ENCODE peak calls at places on chromosome 19, in six cellular contexts. S is esophagus squamous epithelium, X is OCI-LY7, F is epithelial cell of proximal tubule, H is thoracic aorta, J is heart left ventricle. R is an unnamed sample.

GRCh38 chr19:18386543-18387251 is 739 bp downstream of the GDF15 start:
- DNase-seq in S (no peak), X (no peak), F (no peak), H (no peak), J (no peak), R (no peak)

GRCh38 chr19:29264897-29265296 is 51.9 kb upstream of the UQCRFS1 start:
- DNase-seq in S (no peak), X (no peak), F (no peak), H (no peak), J (no peak), R (no peak)

GRCh38 chr19:53927745-53928144 is 18.7 kb downstream of the CACNG7 start:
- DNase-seq in S (no peak), X (peak), F (no peak), H (no peak), J (no peak), R (no peak)

GRCh38 chr19:977058-977464 is 7.1 kb upstream of the WDR18 start:
- DNase-seq in S (no peak), X (no peak), F (no peak), H (no peak), J (no peak), R (no peak)

GRCh38 chr19:58409010-58409790 is 751 bp downstream of the ZNF584 start:
- DNase-seq in S (no peak), X (no peak), F (no peak), H (no peak), J (no peak), R (no peak)

GRCh38 chr19:49801401-49801888 is 11.6 kb downstream of the FUZ start:
- DNase-seq in S (no peak), X (no peak), F (no peak), H (no peak), J (no peak), R (no peak)

GRCh38 chr19:7767487-7767886 is 4.4 kb downstream of the CLEC4M start:
- DNase-seq in S (no peak), X (no peak), F (no peak), H (no peak), J (no peak), R (no peak)

GRCh38 chr19:18117364-18117691 is 19.8 kb downstream of the MAST3 start:
- DNase-seq in S (no peak), X (no peak), F (no peak), H (no peak), J (no peak), R (no peak)

GRCh38 chr19:28285078-28285477 is 927.9 kb downstream of the UQCRFS1 start:
- DNase-seq in S (no peak), X (no peak), F (no peak), H (no peak), J (no peak), R (no peak)

GRCh38 chr19:17889609-17890214 is 18.0 kb downstream of the SLC5A5 start:
- DNase-seq in S (no peak), X (no peak), F (no peak), H (no peak), J (no peak), R (no peak)

GRCh38 chr19:16124953-16125352 is 13.3 kb downstream of the RAB8A start:
- DNase-seq in S (no peak), X (no peak), F (no peak), H (no peak), J (no peak), R (no peak)

GRCh38 chr19:5936308-5936980 is 22.4 kb downstream of the CAPS start:
- DNase-seq in S (no peak), X (no peak), F (no peak), H (no peak), J (no peak), R (no peak)

GRCh38 chr19:54156953-54157352 is 2.6 kb downstream of the LENG1 start:
- DNase-seq in S (no peak), X (no peak), F (no peak), H (no peak), J (no peak), R (no peak)

GRCh38 chr19:48862827-48863226 is 5.6 kb downstream of the PLEKHA4 start:
- DNase-seq in S (no peak), X (no peak), F (no peak), H (no peak), J (no peak), R (no peak)

GRCh38 chr19:5181331-5181730 is 159.3 kb downstream of the PTPRS start:
- DNase-seq in S (no peak), X (no peak), F (no peak), H (no peak), J (no peak), R (no peak)

GRCh38 chr19:55283548-55284393 is at the start of gene BRSK1:
- DNase-seq in S (no peak), X (peak), F (no peak), H (no peak), J (peak), R (no peak)

GRCh38 chr19:50315773-50316448 is 13.3 kb downstream of the KCNC3 start:
- DNase-seq in S (no peak), X (no peak), F (no peak), H (no peak), J (no peak), R (no peak)

GRCh38 chr19:19597809-19598306 is 20.6 kb downstream of the PBX4 start:
- DNase-seq in S (no peak), X (no peak), F (no peak), H (no peak), J (no peak), R (no peak)

GRCh38 chr19:58559275-58560006 is 1.0 kb upstream of the UBE2M start:
- DNase-seq in S (no peak), X (peak), F (no peak), H (peak), J (peak), R (peak)

GRCh38 chr19:19434483-19435045 is 29.1 kb downstream of the GATAD2A start:
- DNase-seq in S (no peak), X (no peak), F (no peak), H (no peak), J (peak), R (no peak)

GRCh38 chr19:7919681-7920519 is at the start of gene SNAPC2:
- DNase-seq in S (peak), X (peak), F (no peak), H (peak), J (peak), R (peak)

GRCh38 chr19:34654796-34655195 is 22.2 kb downstream of the SCGB2B2 start:
- DNase-seq in S (no peak), X (no peak), F (no peak), H (no peak), J (no peak), R (no peak)

GRCh38 chr19:18978616-18979015 is 37.6 kb upstream of the HOMER3 start:
- DNase-seq in S (no peak), X (no peak), F (no peak), H (no peak), J (no peak), R (no peak)

GRCh38 chr19:40650749-40651305 is 39.6 kb downstream of the NUMBL start:
- DNase-seq in S (no peak), X (no peak), F (no peak), H (no peak), J (no peak), R (no peak)

GRCh38 chr19:55062735-55063491 is at the start of gene RDH13:
- DNase-seq in S (peak), X (peak), F (peak), H (peak), J (peak), R (peak)

GRCh38 chr19:47253467-47253881 is 2.9 kb upstream of the CCDC9 start:
- DNase-seq in S (no peak), X (no peak), F (no peak), H (no peak), J (no peak), R (no peak)

GRCh38 chr19:16928916-16929315 is 40.1 kb downstream of the F2RL3 start:
- DNase-seq in S (no peak), X (no peak), F (no peak), H (no peak), J (no peak), R (no peak)

GRCh38 chr19:53908106-53908932 is 759 bp upstream of the CACNG7 start:
- DNase-seq in S (no peak), X (peak), F (no peak), H (no peak), J (peak), R (no peak)

GRCh38 chr19:18021121-18021755 is 13.3 kb downstream of the ARRDC2 start:
- DNase-seq in S (no peak), X (no peak), F (no peak), H (peak), J (peak), R (no peak)

GRCh38 chr19:5839312-5840017 is at the start of gene FUT6:
- DNase-seq in S (no peak), X (no peak), F (no peak), H (no peak), J (no peak), R (no peak)

DNA sequence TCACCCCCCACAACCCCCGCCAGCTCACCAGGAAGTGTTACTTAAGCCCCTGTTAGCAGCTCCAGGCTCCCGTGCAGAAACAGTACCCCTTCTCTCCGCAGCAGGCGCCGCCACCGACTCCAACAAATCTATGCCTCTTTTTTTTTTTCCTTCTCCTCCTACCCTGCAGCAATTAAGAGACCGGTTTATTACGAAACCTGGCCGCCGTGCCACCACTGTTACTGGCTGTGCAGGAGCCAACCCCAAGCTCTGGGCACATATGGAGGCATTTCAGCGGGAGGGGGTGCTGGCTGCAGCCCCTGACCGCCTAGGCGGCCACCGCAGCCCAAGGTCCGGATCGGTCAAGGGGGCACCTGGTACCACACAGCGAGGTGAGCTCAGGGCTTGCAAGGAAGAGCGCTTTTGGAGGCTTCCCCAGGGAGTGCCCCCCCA is 2.4 kb downstream of the GADD45B start:
- DNase-seq in S (no peak), X (peak), F (no peak), H (peak), J (peak), R (peak)
- TF ChIP-seq CTCF in S (peak), X (peak), F (peak), H (peak), J (no peak), R (no peak)

GRCh38 chr19:45899919-45900589 is 2.4 kb downstream of the MYPOP start:
- DNase-seq in S (no peak), X (no peak), F (no peak), H (no peak), J (no peak), R (no peak)

GRCh38 chr19:45899253-45899652 is 3.2 kb downstream of the MYPOP start:
- DNase-seq in S (no peak), X (no peak), F (no peak), H (no peak), J (no peak), R (no peak)

GRCh38 chr19:45901912-45902650 is at the start of gene MYPOP:
- DNase-seq in S (no peak), X (no peak), F (no peak), H (no peak), J (no peak), R (no peak)

GRCh38 chr19:45901432-45901903 is 945 bp downstream of the MYPOP start:
- DNase-seq in S (no peak), X (no peak), F (no peak), H (no peak), J (peak), R (peak)

DNA sequence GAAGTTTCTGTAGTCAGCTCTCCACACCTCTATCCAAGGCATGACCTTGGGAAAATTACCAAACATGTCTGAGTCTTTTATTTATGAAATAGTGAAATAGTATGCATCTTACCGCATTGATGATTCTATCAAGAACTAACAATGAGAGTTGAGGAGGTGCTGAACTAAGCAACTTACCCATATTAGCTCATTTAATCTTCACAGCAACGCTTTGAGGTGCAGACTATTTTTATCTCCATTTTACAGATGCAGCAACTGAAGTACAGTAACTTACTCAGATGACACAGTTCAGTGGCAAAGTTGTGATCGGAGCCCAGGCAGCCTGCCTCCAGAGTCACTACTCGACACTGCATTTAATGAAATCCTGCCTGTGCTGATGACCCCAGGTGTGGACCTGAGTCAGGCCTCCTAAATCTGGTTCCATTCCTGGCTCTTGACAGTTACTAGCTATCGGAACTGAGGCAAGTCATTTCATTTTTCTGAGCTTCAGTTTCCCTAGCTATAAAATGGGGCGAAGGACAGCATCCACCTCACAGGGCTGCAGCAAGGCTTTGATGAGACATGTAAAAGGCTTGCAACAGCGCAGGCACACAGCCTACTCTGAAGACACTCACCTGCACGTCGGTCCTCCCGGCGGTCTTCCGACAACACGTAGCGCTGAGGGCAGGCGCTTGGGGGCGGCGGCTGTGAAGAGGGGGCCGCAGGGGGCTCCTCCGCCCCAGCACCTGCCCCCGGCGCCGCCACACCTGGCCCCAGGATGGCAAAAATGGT is 1.6 kb downstream of the MYPOP start:
- DNase-seq in S (no peak), X (no peak), F (no peak), H (no peak), J (no peak), R (no peak)
- TF ChIP-seq CTCF in S (no peak), X (no peak), F (no peak), H (no peak), J (no peak), R (no peak)

GRCh38 chr19:42325308-42325895 is at the start of gene MEGF8:
- DNase-seq in S (peak), X (peak), F (peak), H (peak), J (peak), R (peak)

GRCh38 chr19:42327381-42327780 is 1.9 kb downstream of the MEGF8 start:
- DNase-seq in S (no peak), X (no peak), F (no peak), H (no peak), J (no peak), R (no peak)

GRCh38 chr19:42324655-42325307 is 654 bp upstream of the MEGF8 start:
- DNase-seq in S (no peak), X (no peak), F (no peak), H (no peak), J (no peak), R (no peak)

GRCh38 chr19:42326969-42327368 is 1.5 kb downstream of the MEGF8 start:
- DNase-seq in S (no peak), X (no peak), F (no peak), H (no peak), J (no peak), R (no peak)

GRCh38 chr19:42325896-42326771 is 699 bp downstream of the MEGF8 start:
- DNase-seq in S (no peak), X (peak), F (no peak), H (no peak), J (peak), R (no peak)
- TF ChIP-seq CTCF in S (no peak), X (peak), F (peak), H (no peak), J (no peak), R (no peak)

GRCh38 chr19:11254662-11255061 is 7.7 kb downstream of the DOCK6 start:
- DNase-seq in S (no peak), X (no peak), F (no peak), H (no peak), J (no peak), R (no peak)
- TF ChIP-seq CTCF in S (peak), X (peak), F (peak), H (no peak), J (peak), R (no peak)

GRCh38 chr19:38851622-38852230 is 1.9 kb upstream of the HNRNPL start:
- DNase-seq in S (peak), X (peak), F (no peak), H (peak), J (peak), R (peak)

GRCh38 chr19:38849147-38849745 is 540 bp downstream of the HNRNPL start:
- DNase-seq in S (peak), X (peak), F (peak), H (peak), J (peak), R (peak)

GRCh38 chr19:38849746-38850230 is at the start of gene HNRNPL:
- DNase-seq in S (peak), X (no peak), F (no peak), H (no peak), J (peak), R (peak)

GRCh38 chr19:38850976-38851621 is 1.3 kb upstream of the HNRNPL start:
- DNase-seq in S (no peak), X (no peak), F (no peak), H (no peak), J (peak), R (no peak)

GRCh38 chr19:38850231-38850975 is 617 bp upstream of the HNRNPL start:
- DNase-seq in S (peak), X (peak), F (peak), H (peak), J (peak), R (peak)
- TF ChIP-seq CTCF in S (peak), X (no peak), F (peak), H (peak), J (no peak), R (no peak)

R was measured in omental fat pad.